ENCODE peak calls at places on chromosomes 16 and 17, in five cellular contexts. One of them, this sample, is unnamed.
A peak's percentile ranks its signal among the peaks of the same experiment; 100 is the strongest.

GRCh38 chr16:27204232-27204915 is 1.0 kb downstream of the KDM8 start:
- DNase-seq in HCT116: peak; percentile 13
- DNase-seq in endothelial cell: no peak
- DNase-seq in pancreas: peak; percentile 86
- DNase-seq in CD4-positive, alpha-beta T cell: no peak
- DNase-seq in this sample: no peak

GRCh38 chr17:66971730-66972441 is 7.4 kb downstream of the CACNG4 start:
- DNase-seq in endothelial cell: no peak
- DNase-seq in pancreas: no peak
- DNase-seq in HCT116: no peak
- DNase-seq in CD4-positive, alpha-beta T cell: no peak
- DNase-seq in this sample: no peak

GRCh38 chr17:40952675-40953074 is 14.1 kb downstream of the KRT39 start:
- DNase-seq in CD4-positive, alpha-beta T cell: no peak
- DNase-seq in endothelial cell: no peak
- DNase-seq in HCT116: no peak
- DNase-seq in pancreas: no peak
- DNase-seq in this sample: no peak

GRCh38 chr16:80931985-80932720 is 74.5 kb downstream of the CMC2 start:
- DNase-seq in CD4-positive, alpha-beta T cell: peak; percentile 4
- DNase-seq in endothelial cell: peak; percentile 60
- DNase-seq in pancreas: peak; percentile 86
- DNase-seq in HCT116: no peak
- DNase-seq in this sample: no peak

GRCh38 chr17:76079577-76080206 is 710 bp downstream of the ZACN start:
- DNase-seq in HCT116: no peak
- DNase-seq in CD4-positive, alpha-beta T cell: no peak
- DNase-seq in endothelial cell: no peak
- DNase-seq in pancreas: peak; percentile 65
- DNase-seq in this sample: peak; percentile 83

GRCh38 chr16:6891486-6891885 is 441.2 kb upstream of the RBFOX1 start:
- DNase-seq in pancreas: no peak
- DNase-seq in endothelial cell: no peak
- DNase-seq in CD4-positive, alpha-beta T cell: no peak
- DNase-seq in HCT116: no peak
- DNase-seq in this sample: no peak

GRCh38 chr16:27264151-27264550 is 4.4 kb downstream of the NSMCE1 start:
- DNase-seq in CD4-positive, alpha-beta T cell: no peak
- DNase-seq in endothelial cell: no peak
- DNase-seq in pancreas: no peak
- DNase-seq in HCT116: peak; percentile 57
- DNase-seq in this sample: no peak

GRCh38 chr17:962650-963049 is 16.9 kb downstream of the NXN start:
- DNase-seq in HCT116: no peak
- DNase-seq in CD4-positive, alpha-beta T cell: no peak
- DNase-seq in endothelial cell: no peak
- DNase-seq in pancreas: no peak
- DNase-seq in this sample: no peak

GRCh38 chr16:48347980-48348379 is 37.2 kb downstream of the SIAH1 start:
- DNase-seq in endothelial cell: no peak
- DNase-seq in HCT116: no peak
- DNase-seq in pancreas: no peak
- DNase-seq in CD4-positive, alpha-beta T cell: no peak
- DNase-seq in this sample: no peak

GRCh38 chr16:920722-921121 is 50.1 kb downstream of the LMF1 start:
- DNase-seq in pancreas: peak; percentile 36
- DNase-seq in endothelial cell: no peak
- DNase-seq in HCT116: no peak
- DNase-seq in CD4-positive, alpha-beta T cell: no peak
- DNase-seq in this sample: peak; percentile 88

GRCh38 chr17:81524063-81524864 is 3.9 kb upstream of the FSCN2 start:
- DNase-seq in pancreas: peak; percentile 70
- DNase-seq in CD4-positive, alpha-beta T cell: no peak
- DNase-seq in HCT116: no peak
- DNase-seq in endothelial cell: no peak
- DNase-seq in this sample: no peak

GRCh38 chr17:81520021-81520894 is 7.7 kb upstream of the ACTG1 start:
- DNase-seq in HCT116: no peak
- DNase-seq in pancreas: peak; percentile 85
- DNase-seq in endothelial cell: no peak
- DNase-seq in CD4-positive, alpha-beta T cell: no peak
- DNase-seq in this sample: no peak

GRCh38 chr17:81522491-81523125 is 5.6 kb upstream of the FSCN2 start:
- DNase-seq in CD4-positive, alpha-beta T cell: no peak
- DNase-seq in HCT116: no peak
- DNase-seq in pancreas: peak; percentile 39
- DNase-seq in endothelial cell: no peak
- DNase-seq in this sample: no peak

GRCh38 chr17:81524865-81525159 is 3.4 kb upstream of the FSCN2 start:
- DNase-seq in HCT116: no peak
- DNase-seq in pancreas: peak; percentile 48
- DNase-seq in CD4-positive, alpha-beta T cell: no peak
- DNase-seq in endothelial cell: no peak
- DNase-seq in this sample: no peak

DNA sequence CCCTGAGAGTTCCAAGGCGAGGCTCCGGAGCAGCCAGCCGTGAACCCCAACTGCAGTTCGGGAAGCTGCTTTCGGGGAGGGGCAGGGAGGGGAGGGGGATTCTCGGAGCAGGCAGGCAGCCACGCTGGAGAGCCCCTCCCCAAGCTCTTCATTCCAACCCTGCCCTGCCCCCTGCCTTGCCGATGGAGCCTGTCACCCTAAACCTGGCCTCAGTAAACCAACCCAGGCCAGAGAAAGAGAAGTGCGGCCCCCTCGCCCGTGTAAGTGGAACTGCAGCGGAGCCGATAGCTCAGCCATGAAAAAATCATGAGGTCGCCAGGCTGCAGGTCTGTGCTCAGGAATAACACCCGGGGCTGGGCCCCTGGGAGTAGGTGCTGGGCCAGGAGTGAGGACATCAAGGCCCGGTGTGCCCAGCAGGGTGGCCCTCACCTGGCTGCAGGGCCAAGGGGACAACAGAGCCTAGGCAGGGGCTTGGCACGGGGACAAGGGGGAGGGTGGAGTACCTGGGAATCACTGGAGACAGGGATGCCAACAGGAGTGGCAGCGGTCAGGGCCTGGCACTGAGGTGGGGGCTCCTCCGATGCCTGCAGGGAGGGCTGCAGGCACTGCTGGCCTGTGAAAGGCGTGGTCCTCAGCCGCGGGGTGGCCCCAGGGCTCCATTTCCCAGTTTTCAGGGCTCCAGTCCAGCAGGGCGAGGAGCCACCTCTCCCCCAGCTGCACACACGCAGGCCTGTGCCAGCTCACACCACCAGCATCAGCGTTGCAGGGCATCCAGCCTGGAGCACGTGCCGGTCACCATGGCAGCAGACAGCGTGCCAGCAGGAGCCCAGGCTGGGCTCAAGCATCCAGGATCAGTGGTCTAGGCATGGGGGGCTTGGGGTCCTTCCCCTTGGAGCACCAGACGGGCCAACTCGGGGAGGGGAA is 4.8 kb upstream of the FSCN2 start:
- DNase-seq in pancreas: peak; percentile 74
- DNase-seq in CD4-positive, alpha-beta T cell: no peak
- DNase-seq in HCT116: no peak
- DNase-seq in endothelial cell: peak; percentile 66
- DNase-seq in this sample: no peak
- TF ChIP-seq CTCF in pancreas: no peak
- TF ChIP-seq CTCF in CD4-positive, alpha-beta T cell: no peak
- TF ChIP-seq CTCF in HCT116: no peak
- TF ChIP-seq CTCF in endothelial cell: peak; percentile 30
- TF ChIP-seq CTCF in this sample: peak; percentile 56

DNA sequence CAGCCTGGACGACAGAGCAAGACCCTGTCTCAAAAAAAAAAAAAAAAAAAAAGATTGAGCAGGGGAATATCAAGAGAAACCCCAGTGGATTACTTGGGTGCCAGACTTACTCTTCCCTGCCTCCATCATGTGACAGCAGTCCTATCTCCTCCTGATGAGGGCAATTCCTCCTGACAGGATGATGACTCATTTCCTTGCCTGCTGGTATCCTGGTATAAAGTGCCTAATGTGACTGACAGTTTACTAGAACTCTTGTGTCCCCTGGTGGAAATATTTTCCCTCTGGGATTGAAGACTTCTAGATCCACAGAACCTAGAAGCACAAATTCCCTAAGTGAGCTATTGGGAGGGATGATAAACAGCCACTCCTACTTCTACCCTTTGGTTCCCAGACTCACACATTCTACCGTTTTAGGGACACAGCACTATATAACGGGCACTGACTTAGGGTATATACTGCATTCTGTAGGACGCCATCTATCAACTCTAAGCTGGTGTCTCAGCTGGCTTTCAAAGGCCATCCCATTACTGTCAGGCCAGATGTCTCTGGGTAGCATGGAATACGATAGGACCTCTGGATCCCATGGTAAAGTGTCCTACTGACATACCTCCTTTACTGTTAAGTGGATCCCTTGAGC is 114.6 kb upstream of the MED13 start:
- DNase-seq in pancreas: no peak
- DNase-seq in CD4-positive, alpha-beta T cell: no peak
- DNase-seq in HCT116: peak; percentile 88
- DNase-seq in endothelial cell: no peak
- DNase-seq in this sample: no peak
- TF ChIP-seq CTCF in pancreas: no peak
- TF ChIP-seq CTCF in CD4-positive, alpha-beta T cell: no peak
- TF ChIP-seq CTCF in HCT116: peak; percentile 42
- TF ChIP-seq CTCF in endothelial cell: no peak
- TF ChIP-seq CTCF in this sample: peak; percentile 75

GRCh38 chr17:78973196-78973595 is 6.5 kb downstream of the LGALS3BP start:
- DNase-seq in pancreas: peak; percentile 72
- DNase-seq in CD4-positive, alpha-beta T cell: no peak
- DNase-seq in HCT116: no peak
- DNase-seq in endothelial cell: no peak
- DNase-seq in this sample: no peak
- TF ChIP-seq CTCF in pancreas: no peak
- TF ChIP-seq CTCF in CD4-positive, alpha-beta T cell: no peak
- TF ChIP-seq CTCF in HCT116: no peak
- TF ChIP-seq CTCF in endothelial cell: no peak
- TF ChIP-seq CTCF in this sample: no peak

GRCh38 chr16:78930561-78930960 is 670.0 kb downstream of the MAF start:
- DNase-seq in endothelial cell: no peak
- DNase-seq in CD4-positive, alpha-beta T cell: no peak
- DNase-seq in HCT116: no peak
- DNase-seq in pancreas: no peak
- DNase-seq in this sample: no peak

GRCh38 chr16:78926723-78927200 is 673.8 kb downstream of the MAF start:
- DNase-seq in endothelial cell: no peak
- DNase-seq in HCT116: no peak
- DNase-seq in CD4-positive, alpha-beta T cell: no peak
- DNase-seq in pancreas: no peak
- DNase-seq in this sample: no peak

GRCh38 chr16:78929798-78930197 is 670.7 kb downstream of the MAF start:
- DNase-seq in HCT116: no peak
- DNase-seq in CD4-positive, alpha-beta T cell: no peak
- DNase-seq in pancreas: no peak
- DNase-seq in endothelial cell: no peak
- DNase-seq in this sample: no peak

GRCh38 chr16:78919852-78920251 is 680.7 kb downstream of the MAF start:
- DNase-seq in CD4-positive, alpha-beta T cell: no peak
- DNase-seq in endothelial cell: no peak
- DNase-seq in pancreas: no peak
- DNase-seq in HCT116: no peak
- DNase-seq in this sample: no peak

DNA sequence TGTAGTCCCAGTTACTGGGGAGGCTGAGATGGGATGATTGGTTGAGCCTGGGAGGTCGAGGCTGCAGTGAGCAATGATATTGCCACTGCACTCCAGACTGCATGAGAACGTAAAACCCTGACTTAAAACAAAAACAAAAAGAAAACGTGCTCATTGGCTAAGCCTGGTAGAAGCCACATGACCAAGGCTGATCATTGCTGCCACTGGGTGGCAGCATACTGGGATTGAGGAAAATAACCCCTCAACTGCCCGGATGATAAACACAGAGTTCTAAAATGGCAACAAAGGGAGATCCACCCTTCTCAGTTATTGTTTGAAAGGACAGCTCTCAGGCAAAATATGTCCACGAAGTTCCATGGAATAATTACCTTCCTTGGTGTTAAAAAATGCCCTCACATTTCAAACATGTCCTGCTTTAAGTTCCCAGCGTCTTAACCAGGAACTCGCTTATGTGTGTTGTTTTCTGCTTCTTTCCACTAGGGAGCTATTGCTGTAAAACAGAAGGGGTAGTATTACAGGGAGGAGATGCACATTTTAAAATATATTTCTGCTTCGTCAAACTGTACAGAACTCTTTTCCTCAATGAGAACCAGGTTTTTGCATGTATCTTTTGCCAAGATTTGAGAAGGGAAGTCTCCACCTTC is 675.3 kb downstream of the MAF start:
- DNase-seq in HCT116: peak; percentile 31
- DNase-seq in endothelial cell: peak; percentile 5
- DNase-seq in CD4-positive, alpha-beta T cell: no peak
- DNase-seq in pancreas: no peak
- DNase-seq in this sample: no peak
- TF ChIP-seq CTCF in HCT116: peak; percentile 73
- TF ChIP-seq CTCF in endothelial cell: peak; percentile 52
- TF ChIP-seq CTCF in CD4-positive, alpha-beta T cell: peak; percentile 36
- TF ChIP-seq CTCF in pancreas: peak; percentile 30
- TF ChIP-seq CTCF in this sample: peak; percentile 65